ENCODE peak calls at places on chromosome 6, in seven cellular contexts. I is natural killer cell; R is CD8-positive, alpha-beta T cell; G is tibial artery; Q is RWPE1; O is BE2C; U is neural crest cell. A is an unnamed sample.

GRCh38 chr6:154932562-154933027 is 62.5 kb upstream of the TIAM2 start:
- DNase-seq in Q (peak), O (no peak), U (no peak), I (no peak), R (no peak), G (no peak), A (no peak)

GRCh38 chr6:167856999-167857660 is 30.4 kb downstream of the AFDN start:
- DNase-seq in U (no peak), I (no peak), G (no peak), R (no peak), Q (peak), O (peak), A (no peak)

GRCh38 chr6:143802833-143803565 is 40.1 kb upstream of the LTV1 start:
- DNase-seq in I (no peak), R (no peak), Q (no peak), U (no peak), O (no peak), G (no peak), A (no peak)

GRCh38 chr6:90028995-90029635 is 134.8 kb downstream of the GJA10 start:
- DNase-seq in O (no peak), Q (no peak), I (no peak), U (no peak), G (no peak), R (no peak), A (no peak)

GRCh38 chr6:112251170-112251945 is 3.0 kb downstream of the LAMA4 start:
- DNase-seq in O (no peak), R (no peak), Q (no peak), I (no peak), U (no peak), G (peak), A (peak)

GRCh38 chr6:146935489-146935888 is 268.7 kb upstream of the STXBP5 start:
- DNase-seq in Q (no peak), R (no peak), O (no peak), I (no peak), U (no peak), G (no peak), A (no peak)

GRCh38 chr6:31762356-31762755 is at the start of gene SAPCD1:
- DNase-seq in U (no peak), O (no peak), I (no peak), G (no peak), R (no peak), Q (no peak), A (no peak)

GRCh38 chr6:142485256-142485655 is 183.4 kb downstream of the ADGRG6 start:
- DNase-seq in G (no peak), I (no peak), U (no peak), Q (no peak), O (no peak), R (no peak), A (no peak)

GRCh38 chr6:156395276-156395675 is 381.9 kb upstream of the ARID1B start:
- DNase-seq in O (no peak), R (no peak), U (no peak), G (no peak), Q (no peak), I (no peak), A (no peak)

GRCh38 chr6:87656857-87657256 is 45.2 kb downstream of the AKIRIN2 start:
- DNase-seq in I (no peak), G (no peak), R (no peak), U (no peak), O (no peak), Q (no peak), A (no peak)

GRCh38 chr6:165986647-165987482 is 180.8 kb downstream of the TBXT start:
- DNase-seq in R (no peak), G (no peak), U (no peak), Q (peak), I (no peak), O (peak), A (no peak)

GRCh38 chr6:144500886-144501285 is 215.8 kb downstream of the UTRN start:
- DNase-seq in R (no peak), U (no peak), Q (no peak), G (no peak), I (no peak), O (no peak), A (no peak)

GRCh38 chr6:170505306-170505705 is 47.8 kb downstream of the PSMB1 start:
- DNase-seq in R (no peak), Q (no peak), O (peak), I (no peak), U (no peak), G (no peak), A (peak)

GRCh38 chr6:90035047-90035678 is 140.9 kb downstream of the GJA10 start:
- DNase-seq in O (no peak), I (no peak), Q (no peak), U (no peak), G (no peak), R (no peak), A (no peak)

GRCh38 chr6:137692806-137693205 is 174.3 kb upstream of the TNFAIP3 start:
- DNase-seq in R (no peak), G (no peak), I (no peak), Q (no peak), U (no peak), O (no peak), A (no peak)

GRCh38 chr6:111171577-111172400 is 84.5 kb downstream of the SLC16A10 start:
- DNase-seq in R (no peak), U (no peak), O (no peak), Q (no peak), I (no peak), G (no peak), A (no peak)

GRCh38 chr6:17197607-17198006 is 83.6 kb upstream of the RBM24 start:
- DNase-seq in R (no peak), U (no peak), I (no peak), O (no peak), G (no peak), Q (no peak), A (peak)

GRCh38 chr6:80607814-80608391 is 501.4 kb downstream of the BCKDHB start:
- DNase-seq in O (no peak), U (no peak), G (no peak), Q (peak), R (no peak), I (no peak), A (no peak)

GRCh38 chr6:33277663-33278391 is 904 bp downstream of the B3GALT4 start:
- DNase-seq in U (no peak), I (peak), O (no peak), Q (no peak), G (no peak), R (no peak), A (no peak)

GRCh38 chr6:144857086-144857485 is 572.0 kb downstream of the UTRN start:
- DNase-seq in O (no peak), Q (no peak), U (no peak), I (no peak), R (no peak), G (no peak), A (no peak)

GRCh38 chr6:167079853-167080297 is 43.0 kb upstream of the CCR6 start:
- DNase-seq in Q (no peak), R (no peak), U (no peak), I (no peak), G (no peak), O (no peak), A (no peak)

GRCh38 chr6:2744206-2744771 is 6.4 kb downstream of the MYLK4 start:
- DNase-seq in G (no peak), U (no peak), O (no peak), Q (peak), R (no peak), I (no peak), A (peak)

GRCh38 chr6:11722224-11722623 is 56.4 kb downstream of the ADTRP start:
- DNase-seq in G (no peak), Q (no peak), U (no peak), R (no peak), I (no peak), O (no peak), A (no peak)
- TF ChIP-seq CTCF in G (no peak), Q (no peak), U (no peak), R (no peak), I (no peak), O (no peak), A (no peak)

GRCh38 chr6:109095036-109095820 is at the start of gene CEP57L1:
- DNase-seq in I (peak), G (peak), Q (peak), R (peak), O (peak), U (peak), A (peak)
- TF ChIP-seq CTCF in I (no peak), G (no peak), Q (no peak), R (no peak), O (no peak), U (no peak), A (peak)

GRCh38 chr6:36670271-36670670 is 8.2 kb upstream of the CDKN1A start:
- DNase-seq in U (no peak), G (no peak), I (no peak), Q (no peak), O (no peak), R (no peak), A (no peak)
- TF ChIP-seq CTCF in U (no peak), G (no peak), I (no peak), Q (no peak), O (no peak), R (no peak), A (no peak)

DNA sequence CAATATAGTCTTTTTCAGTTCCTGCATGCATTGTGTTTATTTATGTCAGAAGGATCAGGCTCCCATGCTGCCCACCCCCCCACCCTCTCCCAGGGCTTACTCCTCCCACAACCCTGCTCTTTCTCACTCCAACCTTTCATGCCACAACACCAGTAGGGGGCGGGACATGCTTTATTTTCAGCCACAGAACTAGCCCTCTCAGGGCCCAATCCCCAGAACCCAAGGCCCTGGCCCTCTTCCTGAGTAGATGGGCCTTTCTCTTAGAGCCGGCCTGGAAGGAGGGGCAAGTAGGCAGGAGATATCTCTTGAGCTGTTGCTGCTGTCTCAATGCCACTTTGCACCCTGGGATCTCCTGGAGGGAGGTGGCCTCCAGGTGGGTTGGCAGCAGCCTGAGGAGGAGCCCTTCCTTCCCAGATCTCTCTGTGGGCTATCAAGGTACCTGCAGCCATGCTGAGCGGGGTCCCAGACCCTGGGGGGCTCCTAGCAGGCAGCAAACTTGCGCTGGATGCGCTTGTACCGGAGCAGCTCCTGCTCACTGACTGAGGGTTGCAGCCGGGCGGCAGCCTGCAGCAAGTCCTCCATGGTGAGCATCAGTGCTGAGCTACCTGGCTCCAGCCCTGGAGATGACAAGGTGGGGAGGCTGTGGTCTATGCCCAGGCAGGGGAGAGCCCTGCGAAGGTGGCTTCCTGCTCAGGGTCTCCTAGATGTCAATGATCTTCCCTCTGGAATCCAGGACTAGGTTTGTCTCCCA is 3.5 kb downstream of the GNMT start:
- DNase-seq in Q (no peak), I (no peak), O (peak), G (no peak), U (peak), R (no peak), A (no peak)
- TF ChIP-seq CTCF in Q (no peak), I (no peak), O (peak), G (no peak), U (peak), R (no peak), A (no peak)

DNA sequence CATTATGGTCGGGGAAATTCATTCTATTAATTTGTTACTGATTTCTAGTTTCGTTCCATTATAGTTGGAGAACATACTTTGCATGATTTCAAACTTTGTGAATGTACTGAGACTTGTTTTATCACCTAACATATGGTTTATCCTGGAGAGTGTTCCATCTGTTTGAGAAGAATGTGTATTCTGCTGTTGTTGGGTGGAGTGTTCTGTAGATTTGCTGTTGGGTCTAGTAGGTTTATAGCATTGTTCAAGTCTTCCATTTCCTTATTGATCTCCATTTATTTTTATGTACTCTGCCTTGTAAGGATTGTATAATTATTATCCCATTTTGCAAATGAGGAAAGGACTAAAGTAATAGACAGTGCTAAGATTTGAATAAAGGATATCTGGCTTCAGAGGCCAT is 85.4 kb downstream of the RREB1 start:
- DNase-seq in Q (no peak), R (no peak), O (no peak), I (no peak), G (no peak), U (no peak), A (no peak)
- TF ChIP-seq CTCF in Q (no peak), R (no peak), O (no peak), I (no peak), G (no peak), U (no peak), A (no peak)

GRCh38 chr6:114342826-114343781 is at the start of gene HS3ST5:
- DNase-seq in Q (peak), O (peak), R (no peak), G (peak), I (no peak), U (peak), A (no peak)
- TF ChIP-seq CTCF in Q (no peak), O (peak), R (no peak), G (no peak), I (no peak), U (peak), A (no peak)